ENCODE peak calls at places on chromosome 22, in seven cellular contexts. One of them, this sample, is unnamed.

GRCh38 chr22:35154937-35155387 is 89.0 kb downstream of the ISX start:
- DNase-seq in Caki2: peak; percentile 58
- DNase-seq in stimulated activated CD8-positive, alpha-beta memory T cell treated with anti-CD3 and anti-CD28 coated beads, Interleukin-15, amount 100 ng/mL, for 1 hour: no peak
- DNase-seq in cardiac fibroblast: peak; percentile 60
- DNase-seq in astrocyte of the hippocampus: peak; percentile 73
- DNase-seq in T-helper 2 cell: no peak
- DNase-seq in type B pancreatic cell: peak; percentile 75
- DNase-seq in this sample: no peak

GRCh38 chr22:46851941-46852340 is 89.5 kb downstream of the TBC1D22A start:
- DNase-seq in type B pancreatic cell: no peak
- DNase-seq in Caki2: no peak
- DNase-seq in stimulated activated CD8-positive, alpha-beta memory T cell treated with anti-CD3 and anti-CD28 coated beads, Interleukin-15, amount 100 ng/mL, for 1 hour: no peak
- DNase-seq in T-helper 2 cell: no peak
- DNase-seq in astrocyte of the hippocampus: no peak
- DNase-seq in cardiac fibroblast: no peak
- DNase-seq in this sample: no peak

GRCh38 chr22:22865311-22866072 is 22.1 kb upstream of the IGLL5 start:
- DNase-seq in astrocyte of the hippocampus: no peak
- DNase-seq in Caki2: no peak
- DNase-seq in type B pancreatic cell: no peak
- DNase-seq in T-helper 2 cell: no peak
- DNase-seq in stimulated activated CD8-positive, alpha-beta memory T cell treated with anti-CD3 and anti-CD28 coated beads, Interleukin-15, amount 100 ng/mL, for 1 hour: no peak
- DNase-seq in cardiac fibroblast: no peak
- DNase-seq in this sample: no peak

GRCh38 chr22:20567371-20567847 is 60.0 kb downstream of the MED15 start:
- DNase-seq in astrocyte of the hippocampus: peak; percentile 68
- DNase-seq in type B pancreatic cell: no peak
- DNase-seq in cardiac fibroblast: peak; percentile 26
- DNase-seq in T-helper 2 cell: no peak
- DNase-seq in Caki2: peak; percentile 77
- DNase-seq in stimulated activated CD8-positive, alpha-beta memory T cell treated with anti-CD3 and anti-CD28 coated beads, Interleukin-15, amount 100 ng/mL, for 1 hour: no peak
- DNase-seq in this sample: no peak

GRCh38 chr22:31036671-31037550 is 44.2 kb upstream of the SMTN start:
- DNase-seq in T-helper 2 cell: no peak
- DNase-seq in Caki2: no peak
- DNase-seq in astrocyte of the hippocampus: peak; percentile 76
- DNase-seq in type B pancreatic cell: no peak
- DNase-seq in cardiac fibroblast: peak; percentile 49
- DNase-seq in stimulated activated CD8-positive, alpha-beta memory T cell treated with anti-CD3 and anti-CD28 coated beads, Interleukin-15, amount 100 ng/mL, for 1 hour: no peak
- DNase-seq in this sample: no peak

GRCh38 chr22:50233223-50233622 is 11.6 kb downstream of the TUBGCP6 start:
- DNase-seq in type B pancreatic cell: peak; percentile 63
- DNase-seq in T-helper 2 cell: no peak
- DNase-seq in astrocyte of the hippocampus: no peak
- DNase-seq in cardiac fibroblast: no peak
- DNase-seq in Caki2: no peak
- DNase-seq in stimulated activated CD8-positive, alpha-beta memory T cell treated with anti-CD3 and anti-CD28 coated beads, Interleukin-15, amount 100 ng/mL, for 1 hour: no peak
- DNase-seq in this sample: no peak

GRCh38 chr22:17872491-17872890 is 98.2 kb upstream of the BID start:
- DNase-seq in type B pancreatic cell: no peak
- DNase-seq in T-helper 2 cell: no peak
- DNase-seq in stimulated activated CD8-positive, alpha-beta memory T cell treated with anti-CD3 and anti-CD28 coated beads, Interleukin-15, amount 100 ng/mL, for 1 hour: no peak
- DNase-seq in Caki2: peak; percentile 27
- DNase-seq in astrocyte of the hippocampus: peak; percentile 42
- DNase-seq in cardiac fibroblast: no peak
- DNase-seq in this sample: no peak

GRCh38 chr22:38850399-38850798 is 6.6 kb upstream of the NPTXR start:
- DNase-seq in Caki2: no peak
- DNase-seq in stimulated activated CD8-positive, alpha-beta memory T cell treated with anti-CD3 and anti-CD28 coated beads, Interleukin-15, amount 100 ng/mL, for 1 hour: no peak
- DNase-seq in type B pancreatic cell: no peak
- DNase-seq in cardiac fibroblast: no peak
- DNase-seq in T-helper 2 cell: no peak
- DNase-seq in astrocyte of the hippocampus: no peak
- DNase-seq in this sample: no peak

GRCh38 chr22:45631140-45631539 is 40.5 kb upstream of the ATXN10 start:
- DNase-seq in T-helper 2 cell: no peak
- DNase-seq in astrocyte of the hippocampus: no peak
- DNase-seq in type B pancreatic cell: no peak
- DNase-seq in cardiac fibroblast: no peak
- DNase-seq in stimulated activated CD8-positive, alpha-beta memory T cell treated with anti-CD3 and anti-CD28 coated beads, Interleukin-15, amount 100 ng/mL, for 1 hour: no peak
- DNase-seq in Caki2: no peak
- DNase-seq in this sample: no peak